ENCODE peak calls at places on chromosome X, in eight cellular contexts. U is fibroblast of lung, Q is fibroblast of villous mesenchyme, M is breast epithelium, B is left ventricle myocardium inferior, I is fibroblast of mammary gland, Z is A549, A is IMR-90. T is an unnamed sample.

GRCh38 chrX:536616-537015 is 94.0 kb upstream of the SHOX start:
- DNase-seq in U (no peak), Q (no peak), M (no peak), B (no peak), I (no peak), Z (no peak), A (no peak), T (no peak)

GRCh38 chrX:36626898-36627297 is 381.3 kb upstream of the FAM47C start:
- DNase-seq in U (no peak), Q (no peak), M (no peak), B (no peak), I (no peak), Z (no peak), A (no peak), T (no peak)

GRCh38 chrX:58025979-58026378 is 115.7 kb upstream of the ZXDA start:
- DNase-seq in U (peak; percentile 1), Q (peak; percentile 19), M (no peak), B (no peak), I (peak; percentile 40), Z (peak; percentile 44), A (peak; percentile 25), T (no peak)

GRCh38 chrX:136086521-136086920 is 60.8 kb upstream of the FHL1 start:
- DNase-seq in U (peak; percentile 18), Q (no peak), M (no peak), B (no peak), I (peak; percentile 37), Z (no peak), A (peak; percentile 24), T (no peak)

GRCh38 chrX:117834076-117834475 is 282.5 kb downstream of the KLHL13 start:
- DNase-seq in U (no peak), Q (no peak), M (no peak), B (no peak), I (no peak), Z (no peak), A (no peak), T (no peak)

GRCh38 chrX:14528629-14529287 is 578 bp upstream of the GLRA2 start:
- DNase-seq in U (peak; percentile 55), Q (peak; percentile 54), M (no peak), B (peak; percentile 18), I (peak; percentile 57), Z (peak; percentile 61), A (peak; percentile 5), T (no peak)

GRCh38 chrX:56216332-56216731 is 15.8 kb upstream of the KLF8 start:
- DNase-seq in U (no peak), Q (no peak), M (no peak), B (no peak), I (no peak), Z (no peak), A (no peak), T (no peak)

GRCh38 chrX:154758696-154759095 is 4.0 kb upstream of the DKC1 start:
- DNase-seq in U (no peak), Q (no peak), M (no peak), B (no peak), I (no peak), Z (no peak), A (no peak), T (no peak)

GRCh38 chrX:125150231-125150630 is 169.4 kb upstream of the TEX13C start:
- DNase-seq in U (no peak), Q (no peak), M (no peak), B (no peak), I (no peak), Z (no peak), A (peak; percentile 0), T (no peak)

GRCh38 chrX:115259238-115259875 is 25.5 kb upstream of the LRCH2 start:
- DNase-seq in U (no peak), Q (peak; percentile 90), M (no peak), B (no peak), I (no peak), Z (no peak), A (no peak), T (no peak)

GRCh38 chrX:31228909-31229308 is 157.1 kb upstream of the FTHL17 start:
- DNase-seq in U (no peak), Q (peak; percentile 72), M (no peak), B (no peak), I (no peak), Z (no peak), A (peak; percentile 46), T (peak; percentile 54)

GRCh38 chrX:2831471-2832228 is 2.9 kb downstream of the GYG2 start:
- DNase-seq in U (no peak), Q (no peak), M (no peak), B (no peak), I (no peak), Z (no peak), A (no peak), T (no peak)

GRCh38 chrX:69066966-69067525 is 98.2 kb downstream of the PJA1 start:
- DNase-seq in U (no peak), Q (peak; percentile 11), M (no peak), B (no peak), I (peak; percentile 4), Z (no peak), A (peak; percentile 54), T (no peak)

GRCh38 chrX:72025236-72025770 is 106.4 kb downstream of the RTL5 start:
- DNase-seq in U (no peak), Q (no peak), M (no peak), B (no peak), I (no peak), Z (no peak), A (no peak), T (no peak)

GRCh38 chrX:48802089-48802812 is 384 bp downstream of the HDAC6 start:
- DNase-seq in U (peak; percentile 70), Q (peak; percentile 82), M (peak; percentile 82), B (peak; percentile 80), I (peak; percentile 75), Z (peak; percentile 91), A (peak; percentile 60), T (peak; percentile 52)

GRCh38 chrX:118974908-118975671 is 672 bp downstream of the LONRF3 start:
- DNase-seq in U (no peak), Q (no peak), M (no peak), B (peak; percentile 19), I (no peak), Z (peak; percentile 66), A (no peak), T (no peak)

GRCh38 chrX:135010921-135011320 is 11.4 kb downstream of the RTL8B start:
- DNase-seq in U (no peak), Q (no peak), M (no peak), B (no peak), I (no peak), Z (no peak), A (no peak), T (no peak)

GRCh38 chrX:45621356-45622041 is 420.8 kb upstream of the DIPK2B start:
- DNase-seq in U (peak; percentile 59), Q (peak; percentile 24), M (no peak), B (no peak), I (peak; percentile 93), Z (no peak), A (peak; percentile 80), T (no peak)

GRCh38 chrX:105017641-105018040 is 202.9 kb downstream of the TEX13A start:
- DNase-seq in U (no peak), Q (no peak), M (no peak), B (no peak), I (no peak), Z (no peak), A (no peak), T (no peak)

GRCh38 chrX:84339507-84340364 is 151.7 kb upstream of the RPS6KA6 start:
- DNase-seq in U (peak; percentile 40), Q (peak; percentile 10), M (no peak), B (no peak), I (peak; percentile 49), Z (peak; percentile 19), A (peak; percentile 6), T (no peak)

GRCh38 chrX:139543920-139544319 is 13.4 kb downstream of the F9 start:
- DNase-seq in U (no peak), Q (no peak), M (no peak), B (no peak), I (no peak), Z (no peak), A (no peak), T (no peak)

GRCh38 chrX:22081475-22082092 is 49.5 kb downstream of the PHEX start:
- DNase-seq in U (peak; percentile 73), Q (peak; percentile 60), M (no peak), B (peak; percentile 26), I (peak; percentile 69), Z (peak; percentile 63), A (peak; percentile 63), T (peak; percentile 8)

GRCh38 chrX:137166591-137166990 is 132.8 kb upstream of the GPR101 start:
- DNase-seq in U (no peak), Q (no peak), M (no peak), B (no peak), I (no peak), Z (no peak), A (no peak), T (no peak)
- TF ChIP-seq CTCF in U (no peak), Q (peak; percentile 10), M (no peak), B (no peak), I (peak; percentile 12), Z (no peak), A (no peak), T (peak; percentile 45)

DNA sequence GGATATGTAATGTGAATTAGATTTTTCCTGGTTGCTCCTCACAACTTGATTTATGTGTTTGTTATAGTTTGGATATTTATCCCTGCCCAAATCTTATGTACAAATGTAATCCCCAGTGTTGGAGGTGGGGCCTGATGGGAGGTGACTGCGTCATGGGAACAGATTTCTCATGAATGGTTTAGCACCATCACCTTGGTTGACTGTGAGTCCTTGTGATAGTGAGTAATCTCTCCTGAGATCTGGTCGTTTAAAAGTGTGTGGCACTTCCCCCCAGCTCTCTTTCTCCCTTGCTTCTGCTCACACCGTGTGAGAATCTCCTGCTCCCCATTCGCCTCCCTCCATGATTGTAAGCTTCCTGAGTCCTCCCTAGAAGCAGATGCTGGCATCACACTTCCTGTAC is 2.2 kb downstream of the MID2 start:
- DNase-seq in U (no peak), Q (peak; percentile 27), M (no peak), B (no peak), I (peak; percentile 39), Z (no peak), A (no peak), T (no peak)
- H3K4me3 ChIP-seq in U (no peak overlapping the region), Q (no peak overlapping the region), M (no peak overlapping the region), B (no peak overlapping the region), I (no peak overlapping the region), Z (no peak overlapping the region), A (no peak overlapping the region), T (no peak overlapping the region)

DNA sequence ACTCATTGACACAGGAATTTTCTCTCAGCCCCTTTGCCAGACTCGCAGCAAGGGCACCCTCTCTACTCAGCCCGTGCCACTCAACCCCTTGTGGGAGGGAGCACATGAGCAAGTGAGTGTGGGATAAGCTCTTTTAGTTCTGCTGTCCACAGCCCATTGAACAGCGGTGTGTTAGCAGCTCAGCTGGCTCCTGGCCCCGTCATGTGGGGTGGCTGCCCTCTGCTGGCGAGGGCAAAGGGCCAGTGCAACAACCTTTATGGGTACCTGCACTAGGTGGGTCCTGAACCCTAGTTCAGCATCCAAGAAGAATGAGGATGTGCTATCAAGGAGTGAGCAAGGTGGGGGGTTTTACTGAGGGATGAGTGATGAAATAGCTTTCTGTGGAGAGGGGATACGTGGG is 85.0 kb upstream of the ZNF81 start:
- DNase-seq in U (no peak), Q (peak; percentile 19), M (no peak), B (peak; percentile 17), I (peak; percentile 37), Z (peak; percentile 25), A (no peak), T (no peak)
- TF ChIP-seq CTCF in U (no peak), Q (peak; percentile 41), M (no peak), B (peak; percentile 44), I (peak; percentile 41), Z (peak; percentile 30), A (peak; percentile 23), T (peak; percentile 44)

DNA sequence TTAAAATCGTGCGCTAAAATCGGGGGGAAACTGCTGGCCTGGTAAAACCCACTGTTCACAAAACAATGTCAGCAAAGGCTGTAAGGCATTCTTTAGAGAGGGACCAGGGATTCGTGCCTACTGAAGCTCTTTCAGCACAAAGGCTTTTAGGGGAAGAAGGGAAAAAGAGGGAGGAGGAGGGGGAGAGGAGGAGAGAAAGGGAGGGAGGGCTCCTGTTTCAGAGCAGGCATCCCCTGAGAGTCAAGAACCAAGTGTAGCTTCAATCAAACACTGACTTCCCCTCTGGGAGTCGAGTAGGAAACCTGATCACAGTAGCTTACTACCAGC is 9.5 kb downstream of the BCOR start:
- DNase-seq in U (no peak), Q (no peak), M (no peak), B (no peak), I (no peak), Z (no peak), A (no peak), T (no peak)
- H3K4me3 ChIP-seq in U (no peak overlapping the region), Q (no peak overlapping the region), M (no peak overlapping the region), B (no peak overlapping the region), I (no peak overlapping the region), Z (no peak overlapping the region), A (no peak overlapping the region), T (no peak overlapping the region)

T was measured in GM12864.